ENCODE peak calls at places on chromosome 2, in ten cellular contexts. K is psoas muscle, W is HL-60, Z is keratinocyte, A is pancreas, Q is sigmoid colon, L is hepatocyte, F is GM23338, I is heart left ventricle, E is A549. N is an unnamed sample.

GRCh38 chr2:130806370-130806769 is 30.3 kb upstream of the ARHGEF4 start:
- DNase-seq in K (no peak), W (no peak), Z (no peak), A (no peak), Q (no peak), L (no peak), F (no peak), I (no peak), E (no peak), N (no peak)

GRCh38 chr2:182186132-182186735 is 200.6 kb downstream of the PPP1R1C start:
- DNase-seq in K (no peak), W (no peak), Z (no peak), A (no peak), Q (no peak), L (peak), F (peak), I (no peak), E (peak), N (no peak)

GRCh38 chr2:6535572-6535971 is 330.1 kb downstream of the CMPK2 start:
- DNase-seq in K (no peak), W (no peak), Z (no peak), A (no peak), Q (no peak), L (no peak), F (peak), I (no peak), E (no peak), N (no peak)

GRCh38 chr2:16142383-16143361 is 202.3 kb downstream of the MYCN start:
- DNase-seq in K (no peak), W (no peak), Z (no peak), A (peak), Q (no peak), L (peak), F (no peak), I (no peak), E (no peak), N (no peak)

GRCh38 chr2:28516950-28517349 is 21.1 kb downstream of the PLB1 start:
- DNase-seq in K (no peak), W (no peak), Z (no peak), A (no peak), Q (no peak), L (peak), F (no peak), I (no peak), E (no peak), N (no peak)

GRCh38 chr2:200655918-200656580 is 70.2 kb downstream of the AOX1 start:
- DNase-seq in K (no peak), W (no peak), Z (no peak), A (no peak), Q (no peak), L (no peak), F (no peak), I (no peak), E (no peak), N (no peak)

GRCh38 chr2:176852667-176853066 is 359.9 kb upstream of the HNRNPA3 start:
- DNase-seq in K (no peak), W (no peak), Z (no peak), A (no peak), Q (no peak), L (no peak), F (peak), I (no peak), E (no peak), N (no peak)

GRCh38 chr2:169452080-169452479 is 27.2 kb upstream of the BBS5 start:
- DNase-seq in K (no peak), W (no peak), Z (no peak), A (no peak), Q (no peak), L (peak), F (peak), I (no peak), E (peak), N (no peak)

GRCh38 chr2:201559067-201559710 is 84.1 kb downstream of the TMEM237 start:
- DNase-seq in K (no peak), W (no peak), Z (no peak), A (no peak), Q (no peak), L (no peak), F (no peak), I (no peak), E (no peak), N (no peak)

GRCh38 chr2:25340340-25340886 is 1.3 kb downstream of the DNMT3A start:
- DNase-seq in K (no peak), W (no peak), Z (no peak), A (peak), Q (peak), L (peak), F (peak), I (peak), E (no peak), N (no peak)

GRCh38 chr2:85243101-85244072 is 84.4 kb downstream of the TGOLN2 start:
- DNase-seq in K (peak), W (no peak), Z (no peak), A (peak), Q (peak), L (no peak), F (peak), I (peak), E (peak), N (no peak)

GRCh38 chr2:156892449-156893335 is 364.8 kb upstream of the GALNT5 start:
- DNase-seq in K (no peak), W (no peak), Z (peak), A (no peak), Q (no peak), L (peak), F (peak), I (no peak), E (peak), N (no peak)

GRCh38 chr2:238241970-238242369 is 2.1 kb upstream of the HES6 start:
- DNase-seq in K (no peak), W (no peak), Z (no peak), A (no peak), Q (no peak), L (no peak), F (no peak), I (no peak), E (no peak), N (no peak)

GRCh38 chr2:7829241-7829640 is 852.6 kb upstream of the ID2 start:
- DNase-seq in K (no peak), W (no peak), Z (no peak), A (no peak), Q (no peak), L (no peak), F (no peak), I (no peak), E (no peak), N (no peak)

GRCh38 chr2:1605659-1606400 is 138.5 kb downstream of the PXDN start:
- DNase-seq in K (peak), W (no peak), Z (no peak), A (no peak), Q (peak), L (no peak), F (peak), I (no peak), E (no peak), N (no peak)

GRCh38 chr2:240886678-240887574 is 9.0 kb downstream of the MAB21L4 start:
- DNase-seq in K (no peak), W (no peak), Z (no peak), A (peak), Q (no peak), L (no peak), F (no peak), I (peak), E (no peak), N (no peak)

GRCh38 chr2:221673248-221673647 is 101.1 kb upstream of the EPHA4 start:
- DNase-seq in K (no peak), W (no peak), Z (peak), A (no peak), Q (no peak), L (no peak), F (no peak), I (no peak), E (no peak), N (no peak)

GRCh38 chr2:17706845-17707244 is 46.8 kb downstream of the SMC6 start:
- DNase-seq in K (no peak), W (no peak), Z (no peak), A (no peak), Q (no peak), L (no peak), F (no peak), I (no peak), E (no peak), N (no peak)

GRCh38 chr2:172232638-172233253 is 130.0 kb upstream of the DLX2 start:
- DNase-seq in K (no peak), W (no peak), Z (no peak), A (no peak), Q (no peak), L (no peak), F (no peak), I (no peak), E (no peak), N (no peak)

GRCh38 chr2:145682536-145683157 is 1162.7 kb upstream of the ZEB2 start:
- DNase-seq in K (no peak), W (peak), Z (no peak), A (no peak), Q (no peak), L (no peak), F (no peak), I (no peak), E (no peak), N (no peak)

GRCh38 chr2:161763153-161763552 is 138.9 kb downstream of the SLC4A10 start:
- DNase-seq in K (no peak), W (no peak), Z (no peak), A (no peak), Q (no peak), L (no peak), F (no peak), I (no peak), E (no peak), N (no peak)

GRCh38 chr2:235262750-235263149 is 231.1 kb upstream of the AGAP1 start:
- DNase-seq in K (no peak), W (no peak), Z (no peak), A (no peak), Q (no peak), L (no peak), F (no peak), I (no peak), E (no peak), N (no peak)

GRCh38 chr2:74414913-74415761 is 6.3 kb downstream of the C2orf81 start:
- DNase-seq in K (peak), W (no peak), Z (no peak), A (no peak), Q (peak), L (no peak), F (peak), I (peak), E (no peak), N (no peak)

GRCh38 chr2:97849881-97850540 is 136.6 kb downstream of the ZAP70 start:
- DNase-seq in K (no peak), W (no peak), Z (peak), A (no peak), Q (no peak), L (no peak), F (no peak), I (no peak), E (no peak), N (no peak)

GRCh38 chr2:67828066-67828465 is 234.7 kb downstream of the C1D start:
- DNase-seq in K (no peak), W (no peak), Z (no peak), A (peak), Q (no peak), L (no peak), F (no peak), I (no peak), E (no peak), N (no peak)

GRCh38 chr2:39743170-39743851 is 35.7 kb downstream of the THUMPD2 start:
- DNase-seq in K (no peak), W (no peak), Z (peak), A (no peak), Q (no peak), L (no peak), F (no peak), I (no peak), E (no peak), N (no peak)

GRCh38 chr2:188665196-188665595 is 309.0 kb upstream of the COL3A1 start:
- DNase-seq in K (no peak), W (no peak), Z (no peak), A (no peak), Q (no peak), L (no peak), F (no peak), I (no peak), E (no peak), N (no peak)

GRCh38 chr2:66440692-66441091 is 5.8 kb downstream of the MEIS1 start:
- DNase-seq in K (no peak), W (no peak), Z (no peak), A (no peak), Q (peak), L (peak), F (peak), I (no peak), E (no peak), N (no peak)

GRCh38 chr2:23583467-23583866 is 198.5 kb downstream of the KLHL29 start:
- DNase-seq in K (no peak), W (no peak), Z (no peak), A (no peak), Q (no peak), L (no peak), F (no peak), I (no peak), E (no peak), N (no peak)

GRCh38 chr2:176483901-176484568 is 214.8 kb downstream of the MTX2 start:
- DNase-seq in K (no peak), W (no peak), Z (no peak), A (no peak), Q (no peak), L (no peak), F (no peak), I (no peak), E (no peak), N (no peak)

GRCh38 chr2:119223521-119224390 is at the start of gene STEAP3:
- DNase-seq in K (peak), W (peak), Z (no peak), A (peak), Q (peak), L (peak), F (peak), I (peak), E (peak), N (peak)

GRCh38 chr2:23900133-23900926 is 26.6 kb downstream of the ATAD2B start:
- DNase-seq in K (no peak), W (no peak), Z (peak), A (no peak), Q (no peak), L (no peak), F (no peak), I (no peak), E (peak), N (no peak)

GRCh38 chr2:64780041-64780440 is 126.3 kb upstream of the SERTAD2 start:
- DNase-seq in K (no peak), W (no peak), Z (no peak), A (no peak), Q (no peak), L (no peak), F (no peak), I (no peak), E (no peak), N (no peak)

GRCh38 chr2:147390475-147390874 is 454.4 kb upstream of the ACVR2A start:
- DNase-seq in K (no peak), W (no peak), Z (no peak), A (no peak), Q (no peak), L (no peak), F (no peak), I (no peak), E (no peak), N (no peak)

DNA sequence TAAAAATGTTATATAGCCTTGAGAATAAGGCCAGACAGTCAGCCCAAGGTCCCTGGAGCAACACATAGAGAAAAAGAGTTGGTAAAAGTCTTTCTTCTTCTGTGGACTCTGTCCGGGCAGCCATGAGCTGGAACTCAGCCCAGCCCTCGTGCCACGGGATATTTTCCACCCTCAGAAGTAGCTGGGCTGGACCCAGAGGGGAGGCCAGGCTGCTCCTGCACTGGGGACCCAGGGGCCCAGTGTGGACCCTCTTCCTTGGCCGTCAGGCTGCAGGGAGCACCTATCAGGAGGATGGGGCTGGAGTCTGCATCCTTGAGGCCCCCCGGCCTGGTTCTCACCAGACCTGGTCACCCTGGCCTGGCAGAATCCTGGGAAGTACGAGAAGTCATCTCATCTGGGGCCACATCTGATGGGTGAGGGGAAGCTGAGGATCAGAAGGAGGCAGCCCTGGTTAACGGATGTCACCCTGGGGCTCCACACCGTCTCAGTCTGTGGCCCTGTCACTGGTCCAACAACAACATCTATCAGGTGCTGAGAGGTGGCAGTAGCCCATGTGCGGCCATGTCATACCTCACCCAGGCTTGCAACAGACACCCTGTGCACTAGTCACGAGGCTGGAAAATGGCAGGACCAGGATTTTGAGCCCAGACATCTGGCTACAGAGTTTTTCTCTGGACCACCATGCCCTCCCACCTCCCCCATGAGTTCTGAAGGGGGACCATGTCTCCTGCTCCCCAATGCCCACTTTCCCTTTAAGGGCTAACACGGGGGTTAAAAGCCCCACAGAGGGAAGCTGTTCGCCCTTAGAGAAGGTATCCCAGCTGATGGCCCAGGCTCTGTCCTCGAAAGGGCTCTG is 33.0 kb downstream of the SDC1 start:
- DNase-seq in K (no peak), W (no peak), Z (no peak), A (no peak), Q (no peak), L (no peak), F (no peak), I (no peak), E (no peak), N (no peak)
- H3K4me3 ChIP-seq in K (no peak), W (no peak), Z (no peak), A (no peak), Q (no peak), L (no peak), F (no peak), I (no peak), E (no peak), N (no peak)

GRCh38 chr2:232333361-232334135 is 45.0 kb upstream of the ALPP start:
- DNase-seq in K (no peak), W (no peak), Z (no peak), A (no peak), Q (peak), L (no peak), F (peak), I (peak), E (peak), N (no peak)
- TF ChIP-seq CTCF in K (no peak), W (peak), Z (peak), A (no peak), Q (no peak), L (peak), F (peak), I (peak), E (peak), N (no peak)

DNA sequence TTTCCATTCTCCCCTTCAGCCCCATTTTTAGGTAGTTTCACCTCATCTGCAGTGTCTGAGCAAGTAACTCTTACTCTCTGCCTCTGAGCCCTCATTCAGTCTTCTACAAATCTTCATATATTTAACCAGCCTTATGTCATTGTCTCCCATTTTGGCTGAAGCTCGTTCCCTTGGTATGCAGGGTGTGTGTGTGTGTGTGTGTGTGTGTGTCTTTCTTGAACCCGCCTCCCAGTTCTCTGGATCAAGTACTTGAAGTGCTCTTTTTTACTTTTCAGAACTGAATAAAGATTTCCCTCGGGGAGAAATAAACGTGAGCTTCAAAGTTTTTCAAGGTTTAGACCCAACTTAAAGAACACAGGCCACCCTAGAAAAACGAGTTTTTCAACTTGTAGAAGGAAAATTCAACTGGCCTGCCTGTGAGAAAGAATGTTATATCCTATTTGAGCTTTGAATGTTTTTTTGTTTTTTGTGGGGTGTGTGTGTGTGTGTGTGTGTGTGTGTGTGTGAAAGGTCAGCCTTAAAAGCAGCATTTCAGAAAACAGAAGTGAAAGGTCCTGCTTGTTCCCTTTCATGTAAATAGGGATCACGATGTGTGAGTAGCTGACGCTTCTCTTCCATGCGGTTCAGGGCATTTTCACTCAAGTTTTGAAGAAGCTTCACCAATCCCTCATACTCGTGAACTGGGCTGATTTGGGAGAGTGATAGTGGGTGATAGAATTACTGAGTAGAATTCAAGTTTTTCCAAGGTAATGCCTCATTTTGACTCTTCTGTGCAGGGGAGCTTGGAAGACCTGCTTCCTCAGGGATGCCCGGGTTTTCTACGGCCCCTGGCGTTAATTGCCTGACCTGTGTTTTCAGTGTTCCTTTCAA is 50.6 kb upstream of the EML6 start:
- DNase-seq in K (no peak), W (peak), Z (no peak), A (no peak), Q (no peak), L (no peak), F (no peak), I (no peak), E (no peak), N (no peak)
- H3K27ac ChIP-seq in K (peak), W (no peak), Z (peak), A (peak), Q (peak), L (peak), F (peak), I (peak), E (no peak), N (peak)

GRCh38 chr2:43193996-43194869 is 32.2 kb downstream of the ZFP36L2 start:
- DNase-seq in K (no peak), W (no peak), Z (no peak), A (peak), Q (no peak), L (peak), F (no peak), I (no peak), E (peak), N (no peak)
- H3K4me3 ChIP-seq in K (no peak), W (no peak), Z (no peak), A (peak), Q (no peak), L (no peak), F (no peak), I (no peak), E (peak), N (no peak)

DNA sequence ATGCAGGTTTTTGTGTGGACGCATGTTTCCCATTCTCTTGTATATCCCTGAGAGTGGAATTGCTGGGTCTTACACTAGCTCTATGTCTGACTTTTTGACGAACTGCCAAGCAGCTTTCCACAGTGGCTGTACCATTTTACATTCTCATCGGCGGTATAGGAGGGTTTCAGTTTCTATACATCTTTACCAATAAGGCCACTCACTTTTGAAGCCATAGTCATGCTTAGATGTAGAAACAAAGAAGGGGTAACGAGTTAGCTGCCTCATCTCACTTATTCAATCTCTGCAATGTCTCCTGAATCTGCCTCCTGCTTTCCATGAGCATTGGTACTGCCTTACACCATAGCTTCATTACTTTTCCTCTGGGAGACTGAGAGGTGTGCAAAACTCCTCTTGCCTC is 47.4 kb downstream of the MMADHC start:
- DNase-seq in K (no peak), W (no peak), Z (no peak), A (no peak), Q (no peak), L (no peak), F (no peak), I (no peak), E (no peak), N (no peak)
- TF ChIP-seq CTCF in K (no peak), W (no peak), Z (no peak), A (no peak), Q (no peak), L (no peak), F (no peak), I (no peak), E (no peak), N (no peak)